ENCODE peak calls at places on chromosome 17, in seven cellular contexts. One of them, this sample, is unnamed.

GRCh38 chr17:39677072-39677471 is 8.8 kb downstream of the PNMT start:
- DNase-seq in thoracic aorta: no peak
- DNase-seq in adrenal gland: no peak
- DNase-seq in PC-9: no peak
- DNase-seq in CD8-positive, alpha-beta T cell: no peak
- DNase-seq in small intestine: no peak
- DNase-seq in WERI-Rb-1: no peak
- DNase-seq in this sample: no peak

GRCh38 chr17:50331085-50331791 is 14.7 kb upstream of the XYLT2 start:
- DNase-seq in thoracic aorta: no peak
- DNase-seq in adrenal gland: peak; percentile 90
- DNase-seq in PC-9: no peak
- DNase-seq in CD8-positive, alpha-beta T cell: no peak
- DNase-seq in small intestine: no peak
- DNase-seq in WERI-Rb-1: no peak
- DNase-seq in this sample: no peak

GRCh38 chr17:79019631-79020584 is 4.1 kb upstream of the C1QTNF1 start:
- DNase-seq in thoracic aorta: peak; percentile 58
- DNase-seq in adrenal gland: peak; percentile 73
- DNase-seq in PC-9: peak; percentile 47
- DNase-seq in CD8-positive, alpha-beta T cell: peak; percentile 52
- DNase-seq in small intestine: peak; percentile 79
- DNase-seq in WERI-Rb-1: peak; percentile 89
- DNase-seq in this sample: no peak

GRCh38 chr17:71709974-71710373 is 410.8 kb upstream of the SOX9 start:
- DNase-seq in thoracic aorta: no peak
- DNase-seq in adrenal gland: no peak
- DNase-seq in PC-9: no peak
- DNase-seq in CD8-positive, alpha-beta T cell: no peak
- DNase-seq in small intestine: no peak
- DNase-seq in WERI-Rb-1: no peak
- DNase-seq in this sample: no peak

GRCh38 chr17:14198013-14198412 is 38.6 kb downstream of the CDRT15 start:
- DNase-seq in thoracic aorta: no peak
- DNase-seq in adrenal gland: no peak
- DNase-seq in PC-9: no peak
- DNase-seq in CD8-positive, alpha-beta T cell: no peak
- DNase-seq in small intestine: no peak
- DNase-seq in WERI-Rb-1: peak; percentile 39
- DNase-seq in this sample: no peak

GRCh38 chr17:19238167-19238505 is 970 bp downstream of the EPN2 start:
- DNase-seq in thoracic aorta: no peak
- DNase-seq in adrenal gland: peak; percentile 48
- DNase-seq in PC-9: no peak
- DNase-seq in CD8-positive, alpha-beta T cell: peak; percentile 7
- DNase-seq in small intestine: no peak
- DNase-seq in WERI-Rb-1: peak; percentile 23
- DNase-seq in this sample: no peak

GRCh38 chr17:48352630-48353029 is 77.4 kb downstream of the SKAP1 start:
- DNase-seq in thoracic aorta: no peak
- DNase-seq in adrenal gland: no peak
- DNase-seq in PC-9: no peak
- DNase-seq in CD8-positive, alpha-beta T cell: no peak
- DNase-seq in small intestine: no peak
- DNase-seq in WERI-Rb-1: no peak
- DNase-seq in this sample: no peak

GRCh38 chr17:42608692-42609181 is 437 bp downstream of the RETREG3 start:
- DNase-seq in thoracic aorta: no peak
- DNase-seq in adrenal gland: no peak
- DNase-seq in PC-9: no peak
- DNase-seq in CD8-positive, alpha-beta T cell: no peak
- DNase-seq in small intestine: peak; percentile 18
- DNase-seq in WERI-Rb-1: no peak
- DNase-seq in this sample: peak; percentile 9

GRCh38 chr17:64448665-64449512 is at the start of gene MILR1:
- DNase-seq in thoracic aorta: no peak
- DNase-seq in adrenal gland: peak; percentile 62
- DNase-seq in PC-9: peak; percentile 97
- DNase-seq in CD8-positive, alpha-beta T cell: no peak
- DNase-seq in small intestine: peak; percentile 50
- DNase-seq in WERI-Rb-1: no peak
- DNase-seq in this sample: no peak

GRCh38 chr17:35765731-35766488 is 5.2 kb downstream of the C17orf50 start:
- DNase-seq in thoracic aorta: no peak
- DNase-seq in adrenal gland: no peak
- DNase-seq in PC-9: no peak
- DNase-seq in CD8-positive, alpha-beta T cell: no peak
- DNase-seq in small intestine: no peak
- DNase-seq in WERI-Rb-1: no peak
- DNase-seq in this sample: no peak

GRCh38 chr17:80980397-80981061 is 11.1 kb upstream of the CHMP6 start:
- DNase-seq in thoracic aorta: no peak
- DNase-seq in adrenal gland: no peak
- DNase-seq in PC-9: no peak
- DNase-seq in CD8-positive, alpha-beta T cell: no peak
- DNase-seq in small intestine: no peak
- DNase-seq in WERI-Rb-1: no peak
- DNase-seq in this sample: no peak

GRCh38 chr17:29215717-29216116 is 30.9 kb upstream of the CRYBA1 start:
- DNase-seq in thoracic aorta: no peak
- DNase-seq in adrenal gland: peak; percentile 68
- DNase-seq in PC-9: no peak
- DNase-seq in CD8-positive, alpha-beta T cell: no peak
- DNase-seq in small intestine: no peak
- DNase-seq in WERI-Rb-1: no peak
- DNase-seq in this sample: no peak

GRCh38 chr17:64969046-64969501 is 49.8 kb upstream of the LRRC37A3 start:
- DNase-seq in thoracic aorta: no peak
- DNase-seq in adrenal gland: no peak
- DNase-seq in PC-9: no peak
- DNase-seq in CD8-positive, alpha-beta T cell: no peak
- DNase-seq in small intestine: peak; percentile 28
- DNase-seq in WERI-Rb-1: no peak
- DNase-seq in this sample: no peak

GRCh38 chr17:77594416-77595209 is 363.9 kb upstream of the TNRC6C start:
- DNase-seq in thoracic aorta: no peak
- DNase-seq in adrenal gland: no peak
- DNase-seq in PC-9: no peak
- DNase-seq in CD8-positive, alpha-beta T cell: no peak
- DNase-seq in small intestine: no peak
- DNase-seq in WERI-Rb-1: no peak
- DNase-seq in this sample: no peak

GRCh38 chr17:81922566-81923301 is 4.8 kb upstream of the SIRT7 start:
- DNase-seq in thoracic aorta: no peak
- DNase-seq in adrenal gland: no peak
- DNase-seq in PC-9: no peak
- DNase-seq in CD8-positive, alpha-beta T cell: no peak
- DNase-seq in small intestine: no peak
- DNase-seq in WERI-Rb-1: no peak
- DNase-seq in this sample: no peak

GRCh38 chr17:75625813-75626486 is 7.3 kb upstream of the SMIM5 start:
- DNase-seq in thoracic aorta: no peak
- DNase-seq in adrenal gland: peak; percentile 21
- DNase-seq in PC-9: no peak
- DNase-seq in CD8-positive, alpha-beta T cell: no peak
- DNase-seq in small intestine: no peak
- DNase-seq in WERI-Rb-1: peak; percentile 94
- DNase-seq in this sample: no peak

GRCh38 chr17:19915579-19915978 is 47.8 kb upstream of the ULK2 start:
- DNase-seq in thoracic aorta: no peak
- DNase-seq in adrenal gland: no peak
- DNase-seq in PC-9: no peak
- DNase-seq in CD8-positive, alpha-beta T cell: no peak
- DNase-seq in small intestine: no peak
- DNase-seq in WERI-Rb-1: no peak
- DNase-seq in this sample: no peak

GRCh38 chr17:44601574-44602372 is 44.5 kb downstream of the FZD2 start:
- DNase-seq in thoracic aorta: no peak
- DNase-seq in adrenal gland: no peak
- DNase-seq in PC-9: no peak
- DNase-seq in CD8-positive, alpha-beta T cell: no peak
- DNase-seq in small intestine: no peak
- DNase-seq in WERI-Rb-1: no peak
- DNase-seq in this sample: no peak

GRCh38 chr17:31495049-31495885 is 103.8 kb downstream of the RAB11FIP4 start:
- DNase-seq in thoracic aorta: no peak
- DNase-seq in adrenal gland: no peak
- DNase-seq in PC-9: peak; percentile 91
- DNase-seq in CD8-positive, alpha-beta T cell: no peak
- DNase-seq in small intestine: peak; percentile 61
- DNase-seq in WERI-Rb-1: no peak
- DNase-seq in this sample: no peak

GRCh38 chr17:79657036-79657435 is 46.2 kb upstream of the RBFOX3 start:
- DNase-seq in thoracic aorta: no peak
- DNase-seq in adrenal gland: no peak
- DNase-seq in PC-9: no peak
- DNase-seq in CD8-positive, alpha-beta T cell: no peak
- DNase-seq in small intestine: no peak
- DNase-seq in WERI-Rb-1: peak; percentile 6
- DNase-seq in this sample: no peak

GRCh38 chr17:80504671-80505413 is 28.4 kb upstream of the NPTX1 start:
- DNase-seq in thoracic aorta: no peak
- DNase-seq in adrenal gland: no peak
- DNase-seq in PC-9: no peak
- DNase-seq in CD8-positive, alpha-beta T cell: no peak
- DNase-seq in small intestine: no peak
- DNase-seq in WERI-Rb-1: no peak
- DNase-seq in this sample: no peak

GRCh38 chr17:7825206-7825980 is 8.6 kb upstream of the KDM6B start:
- DNase-seq in thoracic aorta: no peak
- DNase-seq in adrenal gland: peak; percentile 61
- DNase-seq in PC-9: no peak
- DNase-seq in CD8-positive, alpha-beta T cell: no peak
- DNase-seq in small intestine: no peak
- DNase-seq in WERI-Rb-1: peak; percentile 65
- DNase-seq in this sample: no peak

GRCh38 chr17:49180998-49181635 is 29.3 kb downstream of the GNGT2 start:
- DNase-seq in thoracic aorta: no peak
- DNase-seq in adrenal gland: no peak
- DNase-seq in PC-9: no peak
- DNase-seq in CD8-positive, alpha-beta T cell: no peak
- DNase-seq in small intestine: no peak
- DNase-seq in WERI-Rb-1: no peak
- DNase-seq in this sample: no peak

DNA sequence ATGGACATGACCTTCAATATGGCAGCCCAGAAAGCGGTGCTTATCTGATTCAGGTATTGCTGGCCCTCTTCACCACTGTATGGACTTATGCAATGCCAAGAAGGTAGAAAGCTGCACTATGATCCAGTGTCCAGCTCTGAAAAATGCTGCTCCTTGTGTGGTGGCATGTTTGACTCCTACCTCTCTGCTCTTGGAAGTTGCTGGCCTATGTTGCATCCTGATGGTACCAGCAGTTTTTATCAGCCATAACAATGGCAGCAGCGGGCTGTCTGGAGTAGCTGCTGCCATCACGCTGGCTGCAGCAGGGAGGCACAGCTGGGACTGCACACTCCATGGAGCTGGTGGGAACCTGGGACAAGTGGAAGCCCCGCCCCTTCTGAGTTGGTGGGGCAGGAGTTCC is 53.1 kb upstream of the MED9 start:
- DNase-seq in thoracic aorta: no peak
- DNase-seq in adrenal gland: no peak
- DNase-seq in PC-9: no peak
- DNase-seq in CD8-positive, alpha-beta T cell: no peak
- DNase-seq in small intestine: no peak
- DNase-seq in WERI-Rb-1: no peak
- DNase-seq in this sample: no peak
- H3K9me3 ChIP-seq in thoracic aorta: no peaks in the 10 kb centered on the region
- H3K9me3 ChIP-seq in adrenal gland: no peaks in the 10 kb centered on the region
- H3K9me3 ChIP-seq in PC-9: peaks cover 6% of the 10 kb centered on the region
- H3K9me3 ChIP-seq in CD8-positive, alpha-beta T cell: peaks cover 7% of the 10 kb centered on the region
- H3K9me3 ChIP-seq in small intestine: no peaks in the 10 kb centered on the region
- H3K9me3 ChIP-seq in WERI-Rb-1: peaks cover 21% of the 10 kb centered on the region
- H3K9me3 ChIP-seq in this sample: no peaks in the 10 kb centered on the region

GRCh38 chr17:1181769-1182137 is 2.0 kb upstream of the ABR start:
- DNase-seq in thoracic aorta: no peak
- DNase-seq in adrenal gland: no peak
- DNase-seq in PC-9: no peak
- DNase-seq in CD8-positive, alpha-beta T cell: no peak
- DNase-seq in small intestine: no peak
- DNase-seq in WERI-Rb-1: no peak
- DNase-seq in this sample: no peak
- H3K9me3 ChIP-seq in thoracic aorta: no peaks in the 10 kb centered on the region
- H3K9me3 ChIP-seq in adrenal gland: no peaks in the 10 kb centered on the region
- H3K9me3 ChIP-seq in PC-9: no peaks in the 10 kb centered on the region
- H3K9me3 ChIP-seq in CD8-positive, alpha-beta T cell: no peaks in the 10 kb centered on the region
- H3K9me3 ChIP-seq in small intestine: no peaks in the 10 kb centered on the region
- H3K9me3 ChIP-seq in WERI-Rb-1: no peaks in the 10 kb centered on the region
- H3K9me3 ChIP-seq in this sample: no peaks in the 10 kb centered on the region

DNA sequence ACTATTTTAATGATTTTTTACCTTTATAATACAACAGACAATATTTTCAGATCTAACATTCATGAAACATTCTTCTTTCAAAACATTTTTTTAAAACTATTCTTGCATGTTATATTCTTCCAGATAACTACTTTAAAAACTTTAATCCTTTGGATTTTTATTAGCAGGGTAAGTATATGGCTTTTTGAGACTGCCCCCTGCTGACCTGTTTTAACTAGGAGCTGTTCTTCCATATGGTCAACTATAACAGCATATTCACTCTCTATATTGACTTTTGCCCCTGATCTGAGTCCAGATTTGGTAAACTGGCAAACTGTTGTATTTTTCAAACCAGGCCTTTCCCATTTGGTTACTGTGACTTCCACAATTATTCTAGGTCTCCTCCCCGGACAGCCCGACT is 16.5 kb downstream of the ZNF18 start:
- DNase-seq in thoracic aorta: no peak
- DNase-seq in adrenal gland: no peak
- DNase-seq in PC-9: no peak
- DNase-seq in CD8-positive, alpha-beta T cell: no peak
- DNase-seq in small intestine: no peak
- DNase-seq in WERI-Rb-1: no peak
- DNase-seq in this sample: no peak
- H3K9me3 ChIP-seq in thoracic aorta: no peaks in the 10 kb centered on the region
- H3K9me3 ChIP-seq in adrenal gland: no peaks in the 10 kb centered on the region
- H3K9me3 ChIP-seq in PC-9: no peaks in the 10 kb centered on the region
- H3K9me3 ChIP-seq in CD8-positive, alpha-beta T cell: no peaks in the 10 kb centered on the region
- H3K9me3 ChIP-seq in small intestine: no peaks in the 10 kb centered on the region
- H3K9me3 ChIP-seq in WERI-Rb-1: no peaks in the 10 kb centered on the region
- H3K9me3 ChIP-seq in this sample: no peaks in the 10 kb centered on the region

GRCh38 chr17:8924595-8924994 is 40.9 kb downstream of the PIK3R5 start:
- DNase-seq in thoracic aorta: no peak
- DNase-seq in adrenal gland: no peak
- DNase-seq in PC-9: no peak
- DNase-seq in CD8-positive, alpha-beta T cell: no peak
- DNase-seq in small intestine: no peak
- DNase-seq in WERI-Rb-1: no peak
- DNase-seq in this sample: no peak

GRCh38 chr17:8925808-8926207 is 39.7 kb downstream of the PIK3R5 start:
- DNase-seq in thoracic aorta: no peak
- DNase-seq in adrenal gland: no peak
- DNase-seq in PC-9: no peak
- DNase-seq in CD8-positive, alpha-beta T cell: no peak
- DNase-seq in small intestine: no peak
- DNase-seq in WERI-Rb-1: no peak
- DNase-seq in this sample: no peak

GRCh38 chr17:8928347-8928746 is 37.2 kb downstream of the PIK3R5 start:
- DNase-seq in thoracic aorta: no peak
- DNase-seq in adrenal gland: no peak
- DNase-seq in PC-9: no peak
- DNase-seq in CD8-positive, alpha-beta T cell: no peak
- DNase-seq in small intestine: no peak
- DNase-seq in WERI-Rb-1: no peak
- DNase-seq in this sample: no peak

GRCh38 chr17:8925141-8925540 is 40.4 kb downstream of the PIK3R5 start:
- DNase-seq in thoracic aorta: no peak
- DNase-seq in adrenal gland: no peak
- DNase-seq in PC-9: no peak
- DNase-seq in CD8-positive, alpha-beta T cell: no peak
- DNase-seq in small intestine: no peak
- DNase-seq in WERI-Rb-1: no peak
- DNase-seq in this sample: no peak

GRCh38 chr17:8927395-8927794 is 38.1 kb downstream of the PIK3R5 start:
- DNase-seq in thoracic aorta: no peak
- DNase-seq in adrenal gland: no peak
- DNase-seq in PC-9: no peak
- DNase-seq in CD8-positive, alpha-beta T cell: no peak
- DNase-seq in small intestine: no peak
- DNase-seq in WERI-Rb-1: peak; percentile 47
- DNase-seq in this sample: no peak
- H3K9me3 ChIP-seq in thoracic aorta: peaks cover 22% of the 10 kb centered on the region
- H3K9me3 ChIP-seq in adrenal gland: peaks cover 4% of the 10 kb centered on the region
- H3K9me3 ChIP-seq in PC-9: no peaks in the 10 kb centered on the region
- H3K9me3 ChIP-seq in CD8-positive, alpha-beta T cell: peaks cover 11% of the 10 kb centered on the region
- H3K9me3 ChIP-seq in small intestine: no peaks in the 10 kb centered on the region
- H3K9me3 ChIP-seq in WERI-Rb-1: peaks cover 18% of the 10 kb centered on the region
- H3K9me3 ChIP-seq in this sample: peaks cover 18% of the 10 kb centered on the region